ENCODE peak calls at places on chromosomes 6 and 20, in four cellular contexts. One of them, this sample, is unnamed.

GRCh38 chr6:43113431-43114260 is 37.5 kb downstream of the PTK7 start:
- DNase-seq in breast epithelium: no peak
- DNase-seq in T-helper 2 cell: no peak
- DNase-seq in naive thymus-derived CD4-positive, alpha-beta T cell: no peak
- DNase-seq in this sample: no peak

GRCh38 chr6:147214248-147215227 is 10.3 kb downstream of the STXBP5 start:
- DNase-seq in naive thymus-derived CD4-positive, alpha-beta T cell: no peak
- DNase-seq in breast epithelium: no peak
- DNase-seq in T-helper 2 cell: no peak
- DNase-seq in this sample: no peak

GRCh38 chr6:12343122-12343439 is 52.9 kb downstream of the EDN1 start:
- DNase-seq in breast epithelium: no peak
- DNase-seq in naive thymus-derived CD4-positive, alpha-beta T cell: no peak
- DNase-seq in T-helper 2 cell: no peak
- DNase-seq in this sample: no peak

GRCh38 chr6:33126101-33126714 is 50.4 kb downstream of the HLA-DPB1 start:
- DNase-seq in breast epithelium: peak; percentile 27
- DNase-seq in T-helper 2 cell: peak; percentile 48
- DNase-seq in naive thymus-derived CD4-positive, alpha-beta T cell: peak; percentile 47
- DNase-seq in this sample: no peak

GRCh38 chr6:158649289-158650143 is at the start of gene SYTL3:
- DNase-seq in naive thymus-derived CD4-positive, alpha-beta T cell: peak; percentile 58
- DNase-seq in T-helper 2 cell: peak; percentile 74
- DNase-seq in breast epithelium: no peak
- DNase-seq in this sample: peak; percentile 96

GRCh38 chr20:56765172-56766073 is 136.3 kb downstream of the TFAP2C start:
- DNase-seq in naive thymus-derived CD4-positive, alpha-beta T cell: no peak
- DNase-seq in T-helper 2 cell: no peak
- DNase-seq in breast epithelium: peak; percentile 83
- DNase-seq in this sample: no peak

GRCh38 chr6:125611573-125612399 is 137.6 kb upstream of the HEY2 start:
- DNase-seq in breast epithelium: no peak
- DNase-seq in T-helper 2 cell: no peak
- DNase-seq in naive thymus-derived CD4-positive, alpha-beta T cell: no peak
- DNase-seq in this sample: no peak

GRCh38 chr6:139743629-139744028 is 369.2 kb upstream of the CITED2 start:
- DNase-seq in T-helper 2 cell: no peak
- DNase-seq in naive thymus-derived CD4-positive, alpha-beta T cell: no peak
- DNase-seq in breast epithelium: no peak
- DNase-seq in this sample: no peak

GRCh38 chr20:19742974-19743649 is 14.9 kb upstream of the RIN2 start:
- DNase-seq in breast epithelium: no peak
- DNase-seq in naive thymus-derived CD4-positive, alpha-beta T cell: no peak
- DNase-seq in T-helper 2 cell: no peak
- DNase-seq in this sample: no peak

This sample was measured in T-cell.